ENCODE peak calls at places on chromosomes 4 and X, in six cellular contexts. One of them, this sample, is unnamed. For H3K36me3 and H3K27me3, the result is how much of the 10 kb centered on the place peaks cover.

GRCh38 chr4:102342404-102343074 is 2.7 kb downstream of the SLC39A8 start:
- DNase-seq in HCT116: no peak
- DNase-seq in Peyer's patch: no peak
- DNase-seq in adrenal gland: no peak
- DNase-seq in left ventricle myocardium inferior: no peak
- DNase-seq in brain microvascular endothelial cell: no peak
- DNase-seq in this sample: no peak

GRCh38 chr4:139887962-139888735 is 222.5 kb downstream of the MGST2 start:
- DNase-seq in Peyer's patch: no peak
- DNase-seq in brain microvascular endothelial cell: no peak
- DNase-seq in adrenal gland: no peak
- DNase-seq in HCT116: no peak
- DNase-seq in left ventricle myocardium inferior: no peak
- DNase-seq in this sample: no peak

GRCh38 chr4:54056360-54056759 is 8.0 kb downstream of the CHIC2 start:
- DNase-seq in left ventricle myocardium inferior: no peak
- DNase-seq in HCT116: no peak
- DNase-seq in brain microvascular endothelial cell: no peak
- DNase-seq in Peyer's patch: no peak
- DNase-seq in adrenal gland: no peak
- DNase-seq in this sample: no peak

GRCh38 chr4:15116509-15117079 is 114.3 kb downstream of the CPEB2 start:
- DNase-seq in HCT116: no peak
- DNase-seq in adrenal gland: no peak
- DNase-seq in brain microvascular endothelial cell: no peak
- DNase-seq in left ventricle myocardium inferior: no peak
- DNase-seq in Peyer's patch: no peak
- DNase-seq in this sample: no peak

GRCh38 chrX:14073561-14073960 is 43.9 kb upstream of the GEMIN8 start:
- DNase-seq in Peyer's patch: no peak
- DNase-seq in adrenal gland: no peak
- DNase-seq in HCT116: no peak
- DNase-seq in brain microvascular endothelial cell: no peak
- DNase-seq in left ventricle myocardium inferior: no peak
- DNase-seq in this sample: no peak

GRCh38 chr4:17082186-17082585 is 183.7 kb upstream of the LDB2 start:
- DNase-seq in brain microvascular endothelial cell: peak
- DNase-seq in HCT116: no peak
- DNase-seq in Peyer's patch: no peak
- DNase-seq in left ventricle myocardium inferior: no peak
- DNase-seq in adrenal gland: no peak
- DNase-seq in this sample: no peak

GRCh38 chr4:112257098-112257497 is 25.5 kb downstream of the AP1AR start:
- DNase-seq in HCT116: no peak
- DNase-seq in adrenal gland: no peak
- DNase-seq in brain microvascular endothelial cell: no peak
- DNase-seq in left ventricle myocardium inferior: no peak
- DNase-seq in Peyer's patch: no peak
- DNase-seq in this sample: no peak

GRCh38 chrX:19672211-19672814 is 157.0 kb upstream of the MAP3K15 start:
- DNase-seq in left ventricle myocardium inferior: no peak
- DNase-seq in Peyer's patch: no peak
- DNase-seq in HCT116: no peak
- DNase-seq in adrenal gland: no peak
- DNase-seq in brain microvascular endothelial cell: no peak
- DNase-seq in this sample: no peak

GRCh38 chr4:174828845-174829701 is at the start of gene GLRA3:
- DNase-seq in HCT116: no peak
- DNase-seq in left ventricle myocardium inferior: no peak
- DNase-seq in Peyer's patch: peak
- DNase-seq in brain microvascular endothelial cell: peak
- DNase-seq in adrenal gland: peak
- DNase-seq in this sample: peak

GRCh38 chr4:48254381-48255072 is 15.1 kb downstream of the TEC start:
- DNase-seq in brain microvascular endothelial cell: peak
- DNase-seq in left ventricle myocardium inferior: peak
- DNase-seq in HCT116: no peak
- DNase-seq in Peyer's patch: no peak
- DNase-seq in adrenal gland: peak
- DNase-seq in this sample: no peak

GRCh38 chrX:2829469-2830246 is 928 bp downstream of the GYG2 start:
- DNase-seq in left ventricle myocardium inferior: no peak
- DNase-seq in HCT116: no peak
- DNase-seq in adrenal gland: no peak
- DNase-seq in Peyer's patch: no peak
- DNase-seq in brain microvascular endothelial cell: no peak
- DNase-seq in this sample: no peak

GRCh38 chr4:62320612-62321011 is 1120.5 kb downstream of the ADGRL3 start:
- DNase-seq in HCT116: no peak
- DNase-seq in brain microvascular endothelial cell: no peak
- DNase-seq in adrenal gland: no peak
- DNase-seq in left ventricle myocardium inferior: no peak
- DNase-seq in Peyer's patch: no peak
- DNase-seq in this sample: no peak

GRCh38 chr4:174119051-174119450 is 164.4 kb downstream of the FBXO8 start:
- DNase-seq in adrenal gland: no peak
- DNase-seq in Peyer's patch: no peak
- DNase-seq in brain microvascular endothelial cell: peak
- DNase-seq in HCT116: no peak
- DNase-seq in left ventricle myocardium inferior: no peak
- DNase-seq in this sample: no peak

GRCh38 chr4:71186257-71186565 is 152.6 kb upstream of the SLC4A4 start:
- DNase-seq in brain microvascular endothelial cell: no peak
- DNase-seq in adrenal gland: no peak
- DNase-seq in Peyer's patch: no peak
- DNase-seq in HCT116: no peak
- DNase-seq in left ventricle myocardium inferior: no peak
- DNase-seq in this sample: no peak

GRCh38 chr4:27016551-27016950 is 155.9 kb downstream of the STIM2 start:
- DNase-seq in Peyer's patch: no peak
- DNase-seq in left ventricle myocardium inferior: no peak
- DNase-seq in adrenal gland: no peak
- DNase-seq in HCT116: no peak
- DNase-seq in brain microvascular endothelial cell: no peak
- DNase-seq in this sample: no peak

GRCh38 chr4:56326363-56326762 is 60.9 kb downstream of the AASDH start:
- DNase-seq in Peyer's patch: no peak
- DNase-seq in left ventricle myocardium inferior: no peak
- DNase-seq in brain microvascular endothelial cell: no peak
- DNase-seq in adrenal gland: no peak
- DNase-seq in HCT116: no peak
- DNase-seq in this sample: no peak

GRCh38 chrX:129823115-129823514 is 20.6 kb downstream of the ZDHHC9 start:
- DNase-seq in adrenal gland: peak
- DNase-seq in left ventricle myocardium inferior: no peak
- DNase-seq in brain microvascular endothelial cell: no peak
- DNase-seq in HCT116: no peak
- DNase-seq in Peyer's patch: peak
- DNase-seq in this sample: peak
- TF ChIP-seq CTCF in adrenal gland: peak
- TF ChIP-seq CTCF in left ventricle myocardium inferior: peak
- TF ChIP-seq CTCF in brain microvascular endothelial cell: peak
- TF ChIP-seq CTCF in HCT116: peak
- TF ChIP-seq CTCF in Peyer's patch: peak
- TF ChIP-seq CTCF in this sample: peak

GRCh38 chr4:20723463-20723862 is 23.2 kb downstream of the PACRGL start:
- DNase-seq in brain microvascular endothelial cell: no peak
- DNase-seq in Peyer's patch: no peak
- DNase-seq in HCT116: no peak
- DNase-seq in adrenal gland: no peak
- DNase-seq in left ventricle myocardium inferior: no peak
- DNase-seq in this sample: no peak
- H3K36me3 ChIP-seq in brain microvascular endothelial cell: under half
- H3K36me3 ChIP-seq in Peyer's patch: under half
- H3K36me3 ChIP-seq in HCT116: under half
- H3K36me3 ChIP-seq in adrenal gland: under half
- H3K36me3 ChIP-seq in left ventricle myocardium inferior: half or more
- H3K36me3 ChIP-seq in this sample: under half

GRCh38 chr4:3661989-3662388 is 104.2 kb upstream of the ADRA2C start:
- DNase-seq in Peyer's patch: no peak
- DNase-seq in brain microvascular endothelial cell: no peak
- DNase-seq in HCT116: no peak
- DNase-seq in left ventricle myocardium inferior: no peak
- DNase-seq in adrenal gland: no peak
- DNase-seq in this sample: no peak

GRCh38 chr4:3660086-3660927 is 105.9 kb upstream of the ADRA2C start:
- DNase-seq in left ventricle myocardium inferior: no peak
- DNase-seq in Peyer's patch: no peak
- DNase-seq in adrenal gland: no peak
- DNase-seq in brain microvascular endothelial cell: no peak
- DNase-seq in HCT116: no peak
- DNase-seq in this sample: no peak

GRCh38 chr4:3660928-3661515 is 105.2 kb upstream of the ADRA2C start:
- DNase-seq in brain microvascular endothelial cell: no peak
- DNase-seq in Peyer's patch: no peak
- DNase-seq in HCT116: no peak
- DNase-seq in left ventricle myocardium inferior: no peak
- DNase-seq in adrenal gland: no peak
- DNase-seq in this sample: no peak

GRCh38 chr4:3663791-3664190 is 102.4 kb upstream of the ADRA2C start:
- DNase-seq in Peyer's patch: no peak
- DNase-seq in HCT116: no peak
- DNase-seq in left ventricle myocardium inferior: no peak
- DNase-seq in adrenal gland: no peak
- DNase-seq in brain microvascular endothelial cell: no peak
- DNase-seq in this sample: no peak

GRCh38 chr4:3662516-3662915 is 103.7 kb upstream of the ADRA2C start:
- DNase-seq in adrenal gland: no peak
- DNase-seq in HCT116: no peak
- DNase-seq in Peyer's patch: no peak
- DNase-seq in brain microvascular endothelial cell: no peak
- DNase-seq in left ventricle myocardium inferior: no peak
- DNase-seq in this sample: no peak
- H3K27me3 ChIP-seq in adrenal gland: under half
- H3K27me3 ChIP-seq in HCT116: under half
- H3K27me3 ChIP-seq in Peyer's patch: under half
- H3K27me3 ChIP-seq in brain microvascular endothelial cell: under half
- H3K27me3 ChIP-seq in left ventricle myocardium inferior: half or more
- H3K27me3 ChIP-seq in this sample: under half

DNA sequence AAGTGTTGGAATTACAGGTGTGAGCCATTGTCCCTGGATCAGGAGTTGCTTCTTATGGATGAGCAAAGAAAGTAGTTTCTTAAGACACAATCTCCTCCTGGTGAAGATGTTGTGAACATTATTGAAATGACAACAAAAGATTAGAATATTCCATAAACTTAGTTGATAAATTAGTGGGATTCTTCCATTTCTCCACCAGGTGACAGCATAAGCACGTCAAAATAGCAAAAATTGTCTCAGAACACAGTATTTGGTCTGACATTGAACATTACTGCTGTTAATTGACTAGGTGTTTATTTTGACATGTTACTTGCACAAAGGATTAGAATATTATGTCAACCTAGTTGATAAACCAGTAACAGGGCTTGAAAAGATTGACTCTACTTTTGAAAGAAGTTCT is 21.6 kb downstream of the CLDN34 start:
- DNase-seq in Peyer's patch: no peak
- DNase-seq in adrenal gland: no peak
- DNase-seq in left ventricle myocardium inferior: no peak
- DNase-seq in HCT116: no peak
- DNase-seq in brain microvascular endothelial cell: no peak
- DNase-seq in this sample: peak
- TF ChIP-seq CTCF in Peyer's patch: no peak
- TF ChIP-seq CTCF in adrenal gland: peak
- TF ChIP-seq CTCF in left ventricle myocardium inferior: peak
- TF ChIP-seq CTCF in HCT116: peak
- TF ChIP-seq CTCF in brain microvascular endothelial cell: peak
- TF ChIP-seq CTCF in this sample: peak

GRCh38 chr4:186630128-186630527 is 74.8 kb upstream of the MTNR1A start:
- DNase-seq in left ventricle myocardium inferior: no peak
- DNase-seq in brain microvascular endothelial cell: no peak
- DNase-seq in adrenal gland: no peak
- DNase-seq in Peyer's patch: no peak
- DNase-seq in HCT116: no peak
- DNase-seq in this sample: no peak

GRCh38 chr4:186627226-186627865 is 72.0 kb upstream of the MTNR1A start:
- DNase-seq in HCT116: no peak
- DNase-seq in brain microvascular endothelial cell: no peak
- DNase-seq in adrenal gland: no peak
- DNase-seq in left ventricle myocardium inferior: no peak
- DNase-seq in Peyer's patch: no peak
- DNase-seq in this sample: no peak

GRCh38 chr4:186624951-186625350 is 69.6 kb upstream of the MTNR1A start:
- DNase-seq in brain microvascular endothelial cell: peak
- DNase-seq in adrenal gland: no peak
- DNase-seq in HCT116: no peak
- DNase-seq in left ventricle myocardium inferior: no peak
- DNase-seq in Peyer's patch: no peak
- DNase-seq in this sample: no peak

GRCh38 chr4:186623546-186623945 is 68.2 kb upstream of the MTNR1A start:
- DNase-seq in adrenal gland: no peak
- DNase-seq in HCT116: no peak
- DNase-seq in brain microvascular endothelial cell: peak
- DNase-seq in Peyer's patch: no peak
- DNase-seq in left ventricle myocardium inferior: no peak
- DNase-seq in this sample: no peak

DNA sequence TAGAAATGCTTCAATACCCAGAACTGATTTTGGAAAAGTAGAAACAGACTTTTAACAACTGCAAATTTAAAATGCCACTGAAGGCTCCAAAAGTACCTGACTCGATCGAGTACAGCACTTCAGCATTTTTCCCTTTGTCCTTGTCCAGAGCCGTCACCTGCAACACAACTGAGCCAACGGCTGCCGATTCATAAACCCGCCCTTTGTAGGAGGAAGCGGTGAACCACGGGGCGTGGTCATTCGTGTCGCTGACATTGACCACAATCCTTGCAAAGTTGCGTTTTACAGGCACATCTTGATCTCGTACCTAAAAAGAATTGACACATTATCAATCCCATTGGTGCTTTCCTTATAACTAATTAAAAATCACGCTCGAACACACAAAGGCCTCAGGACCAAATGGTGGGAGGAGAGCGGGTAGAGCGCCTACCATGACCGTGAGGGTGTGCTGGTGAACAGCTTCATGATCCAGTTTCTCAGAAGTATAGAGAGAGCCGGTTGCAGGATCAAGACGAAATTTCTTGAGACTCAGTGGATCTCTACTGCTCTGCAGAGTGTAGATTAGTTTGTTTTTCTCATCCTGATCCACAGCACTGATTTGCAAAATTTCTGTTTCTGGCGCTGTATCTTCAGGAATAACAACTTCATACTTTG is 72.8 kb upstream of the MTNR1A start:
- DNase-seq in brain microvascular endothelial cell: no peak
- DNase-seq in Peyer's patch: no peak
- DNase-seq in left ventricle myocardium inferior: no peak
- DNase-seq in HCT116: no peak
- DNase-seq in adrenal gland: no peak
- DNase-seq in this sample: no peak
- H3K36me3 ChIP-seq in brain microvascular endothelial cell: under half
- H3K36me3 ChIP-seq in Peyer's patch: under half
- H3K36me3 ChIP-seq in left ventricle myocardium inferior: half or more
- H3K36me3 ChIP-seq in HCT116: half or more
- H3K36me3 ChIP-seq in adrenal gland: under half
- H3K36me3 ChIP-seq in this sample: under half